ENCODE peak calls at places on chromosomes 5 and 9, in nine cellular contexts. R is ovary, G is GM20000, U is lower leg skin, C is type B pancreatic cell, I is bronchial epithelial cell, Y is nephron progenitor cell, J is neural crest cell, A is AG09319. N is an unnamed sample.

GRCh38 chr9:107739601-107740082 is 250.1 kb upstream of the KLF4 start:
- DNase-seq in R (peak), G (no peak), U (peak), C (no peak), I (peak), Y (peak), J (no peak), A (peak), N (no peak)

GRCh38 chr5:88836195-88836838 is 46.7 kb downstream of the MEF2C start:
- DNase-seq in R (peak), G (no peak), U (no peak), C (no peak), I (no peak), Y (no peak), J (no peak), A (no peak), N (no peak)

GRCh38 chr5:82349651-82350050 is 71.5 kb upstream of the RPS23 start:
- DNase-seq in R (no peak), G (peak), U (no peak), C (no peak), I (peak), Y (peak), J (peak), A (no peak), N (no peak)

GRCh38 chr9:6757988-6758417 is 230 bp downstream of the KDM4C start:
- DNase-seq in R (peak), G (peak), U (no peak), C (peak), I (no peak), Y (peak), J (no peak), A (no peak), N (no peak)

GRCh38 chr9:109923371-109923770 is 143.4 kb downstream of the PALM2AKAP2 start:
- DNase-seq in R (no peak), G (no peak), U (no peak), C (no peak), I (no peak), Y (no peak), J (no peak), A (no peak), N (no peak)

GRCh38 chr9:95116002-95116819 is 201.3 kb downstream of the FANCC start:
- DNase-seq in R (no peak), G (no peak), U (no peak), C (no peak), I (peak), Y (peak), J (no peak), A (no peak), N (no peak)

GRCh38 chr5:169768416-169768815 is 131.3 kb downstream of the DOCK2 start:
- DNase-seq in R (no peak), G (no peak), U (no peak), C (no peak), I (no peak), Y (no peak), J (no peak), A (no peak), N (no peak)

GRCh38 chr5:117161718-117162386 is 587.2 kb upstream of the SEMA6A start:
- DNase-seq in R (no peak), G (no peak), U (no peak), C (no peak), I (no peak), Y (no peak), J (no peak), A (no peak), N (no peak)

GRCh38 chr9:15377625-15378252 is 44.9 kb upstream of the SNAPC3 start:
- DNase-seq in R (no peak), G (no peak), U (no peak), C (no peak), I (peak), Y (no peak), J (no peak), A (no peak), N (no peak)

GRCh38 chr9:73577867-73578266 is 426.2 kb downstream of the ANXA1 start:
- DNase-seq in R (no peak), G (no peak), U (no peak), C (no peak), I (peak), Y (no peak), J (no peak), A (no peak), N (peak)

GRCh38 chr5:10987291-10987806 is 226.3 kb upstream of the DAP start:
- DNase-seq in R (no peak), G (no peak), U (no peak), C (no peak), I (no peak), Y (peak), J (no peak), A (no peak), N (no peak)

GRCh38 chr9:138098908-138099791 is 221.6 kb downstream of the CACNA1B start:
- DNase-seq in R (no peak), G (no peak), U (peak), C (peak), I (no peak), Y (no peak), J (no peak), A (no peak), N (no peak)

DNA sequence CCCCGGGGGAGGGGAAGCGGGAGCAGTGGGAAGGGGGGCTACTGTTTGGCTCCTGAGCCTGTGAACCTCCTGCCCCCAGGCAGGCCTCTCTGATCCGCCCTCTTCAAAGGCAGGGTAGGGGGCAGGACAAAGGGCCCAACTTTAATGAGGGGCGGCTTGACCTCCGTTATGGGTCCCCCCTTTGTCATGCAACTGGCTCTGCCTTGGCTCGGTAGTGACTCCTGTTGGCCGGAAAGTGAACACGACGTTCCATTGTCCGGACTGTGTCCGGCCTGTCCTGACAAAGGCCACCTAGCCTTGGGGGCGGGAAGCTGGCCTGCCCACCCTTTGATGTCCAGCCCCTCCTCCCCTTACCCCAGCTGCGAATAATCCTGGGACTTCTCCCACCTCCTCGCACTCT is 1.3 kb downstream of the CDX1 start:
- DNase-seq in R (no peak), G (no peak), U (no peak), C (no peak), I (no peak), Y (no peak), J (no peak), A (no peak), N (no peak)
- TF ChIP-seq CTCF in R (no peak), G (peak), U (no peak), C (peak), I (peak), Y (peak), J (no peak), A (no peak), N (no peak)

GRCh38 chr9:69149321-69149807 is 24.7 kb upstream of the TJP2 start:
- DNase-seq in R (no peak), G (no peak), U (no peak), C (peak), I (peak), Y (no peak), J (no peak), A (peak), N (no peak)
- TF ChIP-seq CTCF in R (no peak), G (no peak), U (no peak), C (peak), I (peak), Y (no peak), J (no peak), A (peak), N (peak)

GRCh38 chr5:68746220-68747076 is 347.4 kb upstream of the SLC30A5 start:
- DNase-seq in R (no peak), G (no peak), U (no peak), C (no peak), I (no peak), Y (no peak), J (no peak), A (no peak), N (peak)

GRCh38 chr5:68744196-68744595 is 349.6 kb upstream of the SLC30A5 start:
- DNase-seq in R (no peak), G (no peak), U (no peak), C (no peak), I (no peak), Y (no peak), J (no peak), A (no peak), N (no peak)

GRCh38 chr5:68747077-68747420 is 346.8 kb upstream of the SLC30A5 start:
- DNase-seq in R (no peak), G (no peak), U (no peak), C (no peak), I (no peak), Y (no peak), J (no peak), A (no peak), N (no peak)

GRCh38 chr5:68749076-68749475 is 344.7 kb upstream of the SLC30A5 start:
- DNase-seq in R (no peak), G (no peak), U (no peak), C (no peak), I (no peak), Y (no peak), J (no peak), A (no peak), N (no peak)

GRCh38 chr5:68745459-68745858 is 348.4 kb upstream of the SLC30A5 start:
- DNase-seq in R (no peak), G (no peak), U (no peak), C (no peak), I (no peak), Y (no peak), J (no peak), A (no peak), N (no peak)
- TF ChIP-seq CTCF in R (no peak), G (no peak), U (no peak), C (peak), I (no peak), Y (no peak), J (peak), A (peak), N (peak)

DNA sequence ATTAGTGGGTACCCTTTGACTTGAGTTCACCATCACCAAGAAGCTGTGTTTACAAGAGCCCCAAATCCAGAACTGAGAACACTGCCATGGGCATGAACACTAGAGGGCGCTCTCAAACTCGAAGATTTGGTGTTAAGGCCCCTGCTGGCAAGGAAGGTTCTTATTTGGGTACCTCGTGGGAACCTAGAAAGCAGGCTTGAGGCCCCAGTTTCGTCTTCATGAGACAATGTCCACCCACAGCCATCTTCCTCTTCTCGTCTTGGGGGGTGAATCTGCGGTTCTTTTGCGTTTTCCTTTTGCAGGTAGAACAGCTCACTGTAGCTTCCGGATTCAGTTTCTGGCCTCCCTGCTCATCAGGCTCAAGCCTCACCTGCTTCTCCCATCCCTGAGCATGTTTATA is 184.0 kb downstream of the SEMA5A start:
- DNase-seq in R (no peak), G (peak), U (no peak), C (no peak), I (peak), Y (peak), J (peak), A (no peak), N (no peak)
- TF ChIP-seq CTCF in R (no peak), G (peak), U (no peak), C (peak), I (peak), Y (peak), J (peak), A (peak), N (peak)